ENCODE peak calls at places on chromosomes 12 and 14, in four cellular contexts. E is OCI-LY7, Z is fibroblast of lung, L is tibial artery. B is an unnamed sample.

GRCh38 chr12:47772094-47772660 is 861 bp upstream of the SLC48A1 start:
- DNase-seq in E (no peak), Z (no peak), L (no peak), B (no peak)

GRCh38 chr12:49231881-49232650 is 32.8 kb upstream of the TUBA1C start:
- DNase-seq in E (no peak), Z (no peak), L (peak), B (peak)

GRCh38 chr12:92396647-92397258 is 251.1 kb upstream of the BTG1 start:
- DNase-seq in E (no peak), Z (peak), L (no peak), B (peak)

GRCh38 chr12:95200128-95200973 is 16.9 kb downstream of the FGD6 start:
- DNase-seq in E (no peak), Z (no peak), L (no peak), B (peak)

GRCh38 chr12:28558232-28558631 is 368.0 kb downstream of the CCDC91 start:
- DNase-seq in E (no peak), Z (no peak), L (no peak), B (no peak)

GRCh38 chr14:73786942-73787759 is 64.5 kb upstream of the PTGR2 start:
- DNase-seq in E (peak), Z (no peak), L (peak), B (no peak)

GRCh38 chr12:104693493-104693892 is 236.7 kb downstream of the CHST11 start:
- DNase-seq in E (no peak), Z (no peak), L (peak), B (no peak)

GRCh38 chr12:111759276-111759675 is 7.5 kb upstream of the ALDH2 start:
- DNase-seq in E (no peak), Z (no peak), L (no peak), B (no peak)

GRCh38 chr14:33229269-33229924 is 290.7 kb downstream of the NPAS3 start:
- DNase-seq in E (no peak), Z (peak), L (no peak), B (no peak)

GRCh38 chr12:116233669-116234068 is 43.8 kb downstream of the MED13L start:
- DNase-seq in E (no peak), Z (no peak), L (no peak), B (no peak)

GRCh38 chr12:6692888-6693287 is 3.7 kb upstream of the ZNF384 start:
- DNase-seq in E (no peak), Z (no peak), L (no peak), B (no peak)

GRCh38 chr14:92481386-92481785 is 32.2 kb upstream of the RIN3 start:
- DNase-seq in E (no peak), Z (peak), L (no peak), B (peak)

GRCh38 chr12:3336606-3337311 is 154.2 kb upstream of the PRMT8 start:
- DNase-seq in E (no peak), Z (no peak), L (peak), B (peak)

GRCh38 chr14:88326352-88327103 is 3.5 kb upstream of the KCNK10 start:
- DNase-seq in E (no peak), Z (no peak), L (no peak), B (no peak)

GRCh38 chr12:10621278-10621677 is 7.9 kb upstream of the MAGOHB start:
- DNase-seq in E (no peak), Z (no peak), L (no peak), B (no peak)

GRCh38 chr12:12214635-12215131 is 52.2 kb downstream of the LRP6 start:
- DNase-seq in E (peak), Z (peak), L (no peak), B (peak)

GRCh38 chr12:12217018-12217359 is 49.9 kb downstream of the LRP6 start:
- DNase-seq in E (no peak), Z (no peak), L (no peak), B (no peak)

GRCh38 chr12:12219664-12220063 is 47.2 kb downstream of the LRP6 start:
- DNase-seq in E (no peak), Z (no peak), L (no peak), B (no peak)

GRCh38 chr12:12214201-12214600 is 52.6 kb downstream of the LRP6 start:
- DNase-seq in E (no peak), Z (no peak), L (no peak), B (no peak)

DNA sequence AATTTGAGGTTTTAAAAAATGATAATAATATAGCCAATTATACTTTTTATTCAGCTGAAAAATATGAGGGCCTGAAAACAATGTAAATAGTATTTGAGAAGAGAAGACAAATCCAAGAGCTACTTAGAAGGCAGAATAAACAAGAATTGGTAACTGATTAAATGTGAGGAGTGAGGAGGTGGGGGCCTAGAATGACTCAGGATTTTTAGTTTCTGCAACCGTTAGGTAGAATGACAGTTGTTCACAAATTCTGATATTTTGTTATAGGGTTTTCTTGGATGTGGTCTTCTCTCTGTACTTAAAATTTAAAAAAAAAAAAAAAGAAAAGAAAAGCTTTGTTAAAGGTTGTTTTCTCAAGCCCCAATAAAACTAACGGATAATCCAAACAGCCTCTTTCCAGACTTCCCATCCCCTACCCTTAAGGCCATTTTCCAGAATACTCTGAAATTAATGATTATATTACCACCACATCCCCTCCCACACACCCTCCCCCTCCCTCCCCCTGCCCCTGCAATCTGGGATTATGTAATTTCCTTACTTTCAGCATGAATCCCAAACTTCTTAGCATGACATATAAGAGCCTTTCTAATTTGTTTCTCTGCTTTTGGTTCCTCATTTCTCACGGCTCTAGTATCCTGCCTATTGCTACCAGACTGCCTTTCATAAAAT is 50.4 kb downstream of the LRP6 start:
- DNase-seq in E (no peak), Z (no peak), L (no peak), B (no peak)
- H3K4me3 ChIP-seq in E (no peak), Z (no peak), L (no peak), B (no peak)

GRCh38 chr14:37274652-37275051 is 76.9 kb downstream of the MIPOL1 start:
- DNase-seq in E (no peak), Z (no peak), L (no peak), B (no peak)

GRCh38 chr14:37275963-37276362 is 78.2 kb downstream of the MIPOL1 start:
- DNase-seq in E (no peak), Z (no peak), L (no peak), B (no peak)

GRCh38 chr14:37272569-37272968 is 74.8 kb downstream of the MIPOL1 start:
- DNase-seq in E (no peak), Z (no peak), L (no peak), B (no peak)

GRCh38 chr14:37270629-37271028 is 72.9 kb downstream of the MIPOL1 start:
- DNase-seq in E (no peak), Z (no peak), L (no peak), B (no peak)
- H3K4me3 ChIP-seq in E (no peak), Z (no peak), L (no peak), B (no peak)

DNA sequence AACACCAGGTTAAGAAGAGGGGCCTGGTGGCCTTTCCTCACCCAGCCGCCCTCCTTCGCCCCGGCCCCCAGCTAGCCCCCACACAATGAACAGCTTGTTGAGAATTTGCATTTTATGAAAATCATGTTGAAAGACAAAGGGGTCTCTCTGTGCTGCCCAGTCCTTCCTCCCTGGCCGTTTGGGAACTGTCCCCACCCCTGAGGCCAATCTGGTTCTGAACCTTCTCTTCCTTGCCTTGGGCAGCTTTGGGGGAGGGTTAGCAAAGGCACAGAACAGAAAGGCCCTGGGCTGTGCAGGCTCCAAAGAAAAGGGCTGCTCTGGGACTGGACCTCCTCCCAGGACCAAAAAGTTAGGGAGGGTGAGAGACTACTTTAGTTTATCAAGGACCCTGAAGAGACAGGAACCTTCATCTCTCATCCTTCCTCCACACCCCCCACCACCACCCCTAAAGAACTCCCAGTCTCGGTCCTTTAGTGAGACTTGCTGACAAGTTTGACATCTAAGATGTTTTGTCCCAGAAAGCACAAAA is 1.3 kb downstream of the TAMALIN start:
- DNase-seq in E (no peak), Z (no peak), L (no peak), B (no peak)
- H3K4me3 ChIP-seq in E (no peak), Z (peak), L (peak), B (peak)

GRCh38 chr12:69534389-69534822 is 50.9 kb upstream of the CCT2 start:
- DNase-seq in E (no peak), Z (peak), L (peak), B (peak)
- H3K4me3 ChIP-seq in E (no peak), Z (peak), L (no peak), B (no peak)

GRCh38 chr12:91178801-91179200 is 3.8 kb downstream of the DCN start:
- DNase-seq in E (no peak), Z (no peak), L (no peak), B (no peak)
- H3K4me3 ChIP-seq in E (no peak), Z (peak), L (peak), B (peak)

GRCh38 chr12:43754015-43754414 is 4.6 kb downstream of the PUS7L start:
- DNase-seq in E (no peak), Z (no peak), L (no peak), B (no peak)
- H3K4me3 ChIP-seq in E (peak), Z (no peak), L (no peak), B (no peak)

GRCh38 chr12:20105938-20106337 is 262.4 kb upstream of the PDE3A start:
- DNase-seq in E (no peak), Z (peak), L (no peak), B (peak)
- H3K4me3 ChIP-seq in E (no peak), Z (no peak), L (no peak), B (no peak)

GRCh38 chr14:67357583-67358354 is 1.8 kb downstream of the ATP6V1D start:
- DNase-seq in E (no peak), Z (no peak), L (no peak), B (peak)
- H3K4me3 ChIP-seq in E (peak), Z (peak), L (no peak), B (peak)

GRCh38 chr12:19239616-19240234 is 110.2 kb downstream of the PLEKHA5 start:
- DNase-seq in E (no peak), Z (peak), L (no peak), B (peak)
- H3K4me3 ChIP-seq in E (no peak), Z (peak), L (no peak), B (no peak)